ENCODE peak calls at places on chromosomes 13 and 19, in six cellular contexts. One of them, this sample, is unnamed.

GRCh38 chr19:49858591-49858985 is 7.6 kb downstream of the PTOV1 start:
- DNase-seq in breast epithelium: no peak
- DNase-seq in heart right ventricle: no peak
- DNase-seq in stimulated activated CD4-positive, alpha-beta T cell treated with anti-CD3 and anti-CD28 coated beads, Interleukin-2, amount 100 ng/mL, for 48 hours: no peak
- DNase-seq in stomach: no peak
- DNase-seq in neural progenitor cell: no peak
- DNase-seq in this sample: no peak

GRCh38 chr13:33264620-33264978 is 21.0 kb downstream of the STARD13 start:
- DNase-seq in neural progenitor cell: no peak
- DNase-seq in heart right ventricle: no peak
- DNase-seq in stomach: no peak
- DNase-seq in breast epithelium: no peak
- DNase-seq in stimulated activated CD4-positive, alpha-beta T cell treated with anti-CD3 and anti-CD28 coated beads, Interleukin-2, amount 100 ng/mL, for 48 hours: no peak
- DNase-seq in this sample: no peak

GRCh38 chr19:17314007-17314589 is 4.7 kb downstream of the DDA1 start:
- DNase-seq in breast epithelium: no peak
- DNase-seq in neural progenitor cell: no peak
- DNase-seq in stomach: no peak
- DNase-seq in heart right ventricle: no peak
- DNase-seq in stimulated activated CD4-positive, alpha-beta T cell treated with anti-CD3 and anti-CD28 coated beads, Interleukin-2, amount 100 ng/mL, for 48 hours: no peak
- DNase-seq in this sample: no peak

GRCh38 chr13:111510502-111511218 is 190.2 kb downstream of the TEX29 start:
- DNase-seq in stomach: peak
- DNase-seq in breast epithelium: no peak
- DNase-seq in neural progenitor cell: no peak
- DNase-seq in stimulated activated CD4-positive, alpha-beta T cell treated with anti-CD3 and anti-CD28 coated beads, Interleukin-2, amount 100 ng/mL, for 48 hours: no peak
- DNase-seq in heart right ventricle: no peak
- DNase-seq in this sample: no peak

GRCh38 chr13:74705438-74705837 is 571.2 kb upstream of the KLF12 start:
- DNase-seq in stimulated activated CD4-positive, alpha-beta T cell treated with anti-CD3 and anti-CD28 coated beads, Interleukin-2, amount 100 ng/mL, for 48 hours: no peak
- DNase-seq in breast epithelium: no peak
- DNase-seq in stomach: no peak
- DNase-seq in heart right ventricle: no peak
- DNase-seq in neural progenitor cell: no peak
- DNase-seq in this sample: no peak

GRCh38 chr19:1311543-1312091 is 25.9 kb downstream of the EFNA2 start:
- DNase-seq in heart right ventricle: no peak
- DNase-seq in stomach: no peak
- DNase-seq in stimulated activated CD4-positive, alpha-beta T cell treated with anti-CD3 and anti-CD28 coated beads, Interleukin-2, amount 100 ng/mL, for 48 hours: no peak
- DNase-seq in neural progenitor cell: peak
- DNase-seq in breast epithelium: no peak
- DNase-seq in this sample: no peak

GRCh38 chr19:12983561-12984142 is 11.6 kb upstream of the NFIX start:
- DNase-seq in neural progenitor cell: peak
- DNase-seq in stomach: peak
- DNase-seq in heart right ventricle: peak
- DNase-seq in breast epithelium: peak
- DNase-seq in stimulated activated CD4-positive, alpha-beta T cell treated with anti-CD3 and anti-CD28 coated beads, Interleukin-2, amount 100 ng/mL, for 48 hours: peak
- DNase-seq in this sample: peak

GRCh38 chr19:13946414-13946813 is 5.9 kb upstream of the DCAF15 start:
- DNase-seq in stomach: no peak
- DNase-seq in heart right ventricle: no peak
- DNase-seq in stimulated activated CD4-positive, alpha-beta T cell treated with anti-CD3 and anti-CD28 coated beads, Interleukin-2, amount 100 ng/mL, for 48 hours: no peak
- DNase-seq in neural progenitor cell: no peak
- DNase-seq in breast epithelium: no peak
- DNase-seq in this sample: no peak

GRCh38 chr19:49217382-49217781 is 59.8 kb downstream of the TRPM4 start:
- DNase-seq in stomach: no peak
- DNase-seq in breast epithelium: no peak
- DNase-seq in neural progenitor cell: no peak
- DNase-seq in heart right ventricle: peak
- DNase-seq in stimulated activated CD4-positive, alpha-beta T cell treated with anti-CD3 and anti-CD28 coated beads, Interleukin-2, amount 100 ng/mL, for 48 hours: no peak
- DNase-seq in this sample: no peak

GRCh38 chr19:38467541-38468525 is 34.3 kb downstream of the RYR1 start:
- DNase-seq in neural progenitor cell: no peak
- DNase-seq in stimulated activated CD4-positive, alpha-beta T cell treated with anti-CD3 and anti-CD28 coated beads, Interleukin-2, amount 100 ng/mL, for 48 hours: no peak
- DNase-seq in breast epithelium: no peak
- DNase-seq in heart right ventricle: no peak
- DNase-seq in stomach: no peak
- DNase-seq in this sample: no peak

GRCh38 chr13:27140060-27140459 is 31.6 kb downstream of the USP12 start:
- DNase-seq in breast epithelium: no peak
- DNase-seq in stomach: no peak
- DNase-seq in stimulated activated CD4-positive, alpha-beta T cell treated with anti-CD3 and anti-CD28 coated beads, Interleukin-2, amount 100 ng/mL, for 48 hours: no peak
- DNase-seq in heart right ventricle: no peak
- DNase-seq in neural progenitor cell: no peak
- DNase-seq in this sample: no peak

GRCh38 chr13:110799246-110800236 is 86.0 kb downstream of the ING1 start:
- DNase-seq in neural progenitor cell: no peak
- DNase-seq in breast epithelium: no peak
- DNase-seq in stimulated activated CD4-positive, alpha-beta T cell treated with anti-CD3 and anti-CD28 coated beads, Interleukin-2, amount 100 ng/mL, for 48 hours: no peak
- DNase-seq in heart right ventricle: no peak
- DNase-seq in stomach: no peak
- DNase-seq in this sample: no peak

GRCh38 chr13:45258339-45258685 is 57.5 kb upstream of the KCTD4 start:
- DNase-seq in neural progenitor cell: no peak
- DNase-seq in stomach: no peak
- DNase-seq in stimulated activated CD4-positive, alpha-beta T cell treated with anti-CD3 and anti-CD28 coated beads, Interleukin-2, amount 100 ng/mL, for 48 hours: no peak
- DNase-seq in breast epithelium: no peak
- DNase-seq in heart right ventricle: no peak
- DNase-seq in this sample: no peak

GRCh38 chr19:39276740-39277139 is 8.5 kb downstream of the IFNL2 start:
- DNase-seq in breast epithelium: no peak
- DNase-seq in heart right ventricle: no peak
- DNase-seq in stimulated activated CD4-positive, alpha-beta T cell treated with anti-CD3 and anti-CD28 coated beads, Interleukin-2, amount 100 ng/mL, for 48 hours: no peak
- DNase-seq in stomach: no peak
- DNase-seq in neural progenitor cell: no peak
- DNase-seq in this sample: no peak

GRCh38 chr13:113413178-113413897 is 40.0 kb downstream of the ADPRHL1 start:
- DNase-seq in stimulated activated CD4-positive, alpha-beta T cell treated with anti-CD3 and anti-CD28 coated beads, Interleukin-2, amount 100 ng/mL, for 48 hours: no peak
- DNase-seq in neural progenitor cell: no peak
- DNase-seq in heart right ventricle: no peak
- DNase-seq in breast epithelium: no peak
- DNase-seq in stomach: no peak
- DNase-seq in this sample: no peak